ENCODE peak calls at places on chromosome 6, in four cellular contexts. C is HFF-Myc; H is activated naive CD8-positive, alpha-beta T cell treated with anti-CD3 and anti-CD28 coated beads, Interleukin-2, amount 50 U/mL, for 24 hours; Q is foreskin melanocyte. D is an unnamed sample.

GRCh38 chr6:6856538-6857523 is 250.9 kb upstream of the RREB1 start:
- DNase-seq in C (no peak), H (peak; percentile 61), Q (peak; percentile 51), D (peak; percentile 38)

GRCh38 chr6:68760941-68761676 is 126.0 kb downstream of the ADGRB3 start:
- DNase-seq in C (no peak), H (no peak), Q (no peak), D (no peak)

GRCh38 chr6:151255811-151256210 is 16.0 kb downstream of the AKAP12 start:
- DNase-seq in C (no peak), H (no peak), Q (no peak), D (no peak)

GRCh38 chr6:25963426-25964123 is 973 bp downstream of the TRIM38 start:
- DNase-seq in C (no peak), H (no peak), Q (no peak), D (peak; percentile 19)

GRCh38 chr6:14172575-14172974 is 55.0 kb downstream of the CD83 start:
- DNase-seq in C (no peak), H (no peak), Q (no peak), D (no peak)

GRCh38 chr6:106309024-106309423 is 16.5 kb downstream of the ATG5 start:
- DNase-seq in C (no peak), H (no peak), Q (no peak), D (no peak)

GRCh38 chr6:131998255-131998982 is 47.2 kb upstream of the CCN2 start:
- DNase-seq in C (no peak), H (no peak), Q (no peak), D (no peak)

GRCh38 chr6:108689279-108690161 is 128.8 kb downstream of the FOXO3 start:
- DNase-seq in C (no peak), H (no peak), Q (no peak), D (no peak)

GRCh38 chr6:114735118-114735730 is 392.4 kb upstream of the HS3ST5 start:
- DNase-seq in C (no peak), H (no peak), Q (no peak), D (no peak)

GRCh38 chr6:163182696-163183095 is 231.8 kb upstream of the QKI start:
- DNase-seq in C (no peak), H (no peak), Q (no peak), D (no peak)

GRCh38 chr6:91816335-91816734 is 1229.5 kb upstream of the MAP3K7 start:
- DNase-seq in C (no peak), H (no peak), Q (no peak), D (no peak)

GRCh38 chr6:139751179-139751578 is 376.7 kb upstream of the CITED2 start:
- DNase-seq in C (no peak), H (no peak), Q (no peak), D (no peak)

GRCh38 chr6:140909620-140910019 is 1223.1 kb upstream of the GJE1 start:
- DNase-seq in C (no peak), H (no peak), Q (no peak), D (no peak)

GRCh38 chr6:33976425-33977360 is 169.2 kb downstream of the GRM4 start:
- DNase-seq in C (no peak), H (no peak), Q (no peak), D (no peak)

GRCh38 chr6:12844284-12845223 is 128.0 kb downstream of the PHACTR1 start:
- DNase-seq in C (peak; percentile 10), H (no peak), Q (peak; percentile 29), D (no peak)

GRCh38 chr6:132130530-132131298 is 179.5 kb upstream of the CCN2 start:
- DNase-seq in C (no peak), H (no peak), Q (peak; percentile 81), D (no peak)

GRCh38 chr6:5086294-5086890 is 1.3 kb downstream of the PPP1R3G start:
- DNase-seq in C (no peak), H (no peak), Q (no peak), D (peak; percentile 55)

GRCh38 chr6:150072201-150072600 is 3.3 kb upstream of the ULBP3 start:
- DNase-seq in C (no peak), H (peak; percentile 46), Q (no peak), D (no peak)

GRCh38 chr6:111566873-111567517 is 38.7 kb downstream of the TRAF3IP2 start:
- DNase-seq in C (no peak), H (no peak), Q (no peak), D (no peak)

GRCh38 chr6:6725120-6725833 is 136.8 kb downstream of the LY86 start:
- DNase-seq in C (no peak), H (no peak), Q (no peak), D (peak; percentile 60)

GRCh38 chr6:126380072-126380583 is 40.2 kb downstream of the CENPW start:
- DNase-seq in C (no peak), H (no peak), Q (no peak), D (no peak)

GRCh38 chr6:43171284-43172126 is 436 bp downstream of the SRF start:
- DNase-seq in C (no peak), H (peak; percentile 46), Q (no peak), D (peak; percentile 35)

D was measured in WTC11.